ENCODE peak calls at places on chromosomes 16 and 17, in nine cellular contexts. L is heart right ventricle; B is SJCRH30; E is colonic mucosa; N is right lobe of liver; Q is H9; K is adrenal gland; A is CD8-positive, alpha-beta memory T cell; M is PC-9. O is an unnamed sample.

GRCh38 chr16:88451586-88452484 is 1.2 kb upstream of the ZFPM1 start:
- DNase-seq in B (no peak), K (no peak), L (no peak), Q (no peak), N (no peak), E (peak), A (no peak), M (no peak), O (peak)

GRCh38 chr16:75131081-75131480 is 14.5 kb upstream of the LDHD start:
- DNase-seq in M (no peak), L (no peak), B (no peak), K (no peak), E (no peak), Q (no peak), N (no peak), A (no peak), O (no peak)

GRCh38 chr16:82938108-82938507 is 311.3 kb downstream of the CDH13 start:
- DNase-seq in K (no peak), E (no peak), L (no peak), A (no peak), Q (no peak), M (no peak), N (no peak), B (no peak), O (no peak)

GRCh38 chr17:48322060-48322459 is 108.0 kb downstream of the SKAP1 start:
- DNase-seq in E (no peak), L (no peak), N (no peak), A (no peak), B (no peak), Q (no peak), K (no peak), M (no peak), O (peak)

GRCh38 chr17:50080096-50080480 is 15.1 kb upstream of the PDK2 start:
- DNase-seq in M (no peak), L (no peak), N (no peak), E (no peak), Q (no peak), K (no peak), B (no peak), A (no peak), O (no peak)

GRCh38 chr17:34739386-34739785 is 160.0 kb downstream of the TMEM132E start:
- DNase-seq in K (no peak), L (no peak), E (no peak), M (no peak), A (no peak), Q (peak), B (no peak), N (no peak), O (no peak)

GRCh38 chr16:84922351-84923135 is 88.8 kb downstream of the ZDHHC7 start:
- DNase-seq in E (peak), N (peak), M (no peak), L (peak), A (no peak), B (peak), K (peak), Q (no peak), O (no peak)

GRCh38 chr16:57043248-57043647 is 49.1 kb upstream of the CPNE2 start:
- DNase-seq in L (no peak), E (no peak), Q (no peak), K (no peak), A (no peak), N (no peak), M (no peak), B (no peak), O (no peak)

GRCh38 chr16:4217246-4218131 is 24.4 kb downstream of the SRL start:
- DNase-seq in Q (no peak), M (no peak), N (no peak), L (peak), K (no peak), A (no peak), E (peak), B (peak), O (peak)

GRCh38 chr17:9116311-9116820 is 95.1 kb downstream of the NTN1 start:
- DNase-seq in B (no peak), Q (no peak), A (no peak), M (no peak), L (no peak), E (no peak), N (no peak), K (no peak), O (no peak)

GRCh38 chr17:20028436-20028835 is 19.3 kb downstream of the SPECC1 start:
- DNase-seq in E (no peak), N (no peak), Q (no peak), B (no peak), L (no peak), M (no peak), A (no peak), K (no peak), O (no peak)

GRCh38 chr16:28898942-28899341 is 20.7 kb downstream of the ATP2A1 start:
- DNase-seq in Q (no peak), A (no peak), M (no peak), B (no peak), K (no peak), L (no peak), E (no peak), N (no peak), O (no peak)

GRCh38 chr16:4639899-4640509 is 15.4 kb downstream of the MGRN1 start:
- DNase-seq in N (no peak), K (peak), B (no peak), Q (no peak), E (no peak), L (no peak), M (no peak), A (no peak), O (no peak)

GRCh38 chr16:65497571-65497970 is 375.7 kb upstream of the CDH11 start:
- DNase-seq in Q (no peak), E (no peak), A (no peak), N (no peak), M (no peak), L (no peak), B (no peak), K (no peak), O (no peak)

GRCh38 chr17:47253541-47254402 is at the start of gene ITGB3:
- DNase-seq in L (peak), B (peak), M (peak), N (peak), A (peak), K (peak), Q (peak), E (peak), O (peak)

GRCh38 chr17:79388556-79389295 is 222.1 kb downstream of the RBFOX3 start:
- DNase-seq in B (peak), E (peak), N (peak), K (peak), M (peak), L (peak), Q (peak), A (no peak), O (peak)

GRCh38 chr17:44795421-44795820 is 34.7 kb downstream of the GJC1 start:
- DNase-seq in E (no peak), M (no peak), K (no peak), A (no peak), L (no peak), B (no peak), Q (no peak), N (no peak), O (no peak)

DNA sequence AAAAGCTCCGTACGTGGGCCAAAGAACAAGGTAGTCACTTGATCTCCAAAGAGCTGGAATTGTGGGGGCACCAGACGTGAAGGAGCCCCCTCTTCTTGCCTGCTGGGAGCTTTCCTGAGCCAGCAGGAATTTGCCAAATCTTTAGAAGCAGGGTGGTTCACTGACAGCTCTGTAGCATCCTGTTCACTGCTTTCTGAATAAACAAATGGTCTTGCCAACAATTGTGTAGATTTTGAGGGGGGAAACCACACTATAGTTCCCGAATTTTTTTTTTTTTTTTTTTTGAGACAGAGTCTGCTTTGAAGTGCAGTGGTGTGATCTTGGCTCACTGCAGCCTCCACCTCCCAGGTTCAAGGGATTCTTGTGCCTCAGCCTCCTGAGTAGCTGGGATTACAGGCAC is 7.1 kb upstream of the TMIGD1 start:
- DNase-seq in A (no peak), M (no peak), E (no peak), L (peak), N (no peak), K (no peak), B (no peak), Q (no peak), O (no peak)
- H3K27ac ChIP-seq in A (no peak), M (peak), E (peak), L (peak), N (peak), K (peak), B (no peak), Q (no peak), O (no peak)

DNA sequence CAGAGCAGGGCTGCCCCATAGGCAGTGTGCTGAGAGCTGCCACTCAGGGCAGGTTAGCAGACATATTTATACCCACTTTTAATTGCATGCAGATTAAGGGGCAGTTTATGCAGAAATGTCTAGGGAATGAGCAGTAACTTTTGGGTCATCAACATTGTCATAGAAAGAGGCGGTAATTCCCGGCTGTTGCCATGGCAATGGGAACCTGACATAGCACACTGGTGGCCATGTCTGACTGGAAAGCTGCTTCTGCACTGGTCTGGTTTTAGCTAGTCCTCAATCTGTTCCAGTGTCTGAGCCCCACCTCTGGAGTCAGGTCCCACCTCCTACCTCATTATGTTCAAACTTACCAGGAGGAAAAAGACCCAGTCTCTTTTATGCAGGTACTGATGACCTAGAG is 31.5 kb upstream of the TNRC6C start:
- DNase-seq in A (no peak), K (no peak), B (no peak), M (no peak), N (no peak), L (no peak), E (no peak), Q (no peak), O (no peak)
- H3K27ac ChIP-seq in A (no peak), K (no peak), B (no peak), M (no peak), N (no peak), L (no peak), E (no peak), Q (no peak), O (no peak)

DNA sequence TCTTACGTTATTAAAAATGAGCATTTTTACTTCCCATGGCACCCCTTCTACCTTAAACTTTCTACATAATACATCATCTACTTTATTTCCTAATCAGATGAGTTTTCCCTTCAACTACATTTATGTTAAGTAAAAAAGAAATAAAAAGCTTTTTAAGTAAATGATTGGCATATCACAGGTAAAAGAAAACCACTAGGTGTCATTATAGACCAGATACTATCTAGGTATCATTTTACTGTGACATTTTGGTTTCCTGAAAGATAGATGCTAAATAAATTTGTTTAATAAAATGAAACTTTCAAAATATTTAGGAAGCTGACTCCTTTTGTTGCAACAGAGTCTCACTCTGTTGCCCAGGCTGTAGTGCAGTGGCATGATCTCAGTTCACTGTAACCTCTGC is 3.8 kb upstream of the CMTM1 start:
- DNase-seq in A (peak), B (no peak), Q (no peak), E (no peak), N (no peak), L (no peak), M (no peak), K (no peak), O (no peak)
- H3K27ac ChIP-seq in A (no peak), B (no peak), Q (no peak), E (no peak), N (no peak), L (no peak), M (no peak), K (no peak), O (no peak)

GRCh38 chr17:38575781-38576180 is 30.0 kb downstream of the SRCIN1 start:
- DNase-seq in K (no peak), M (no peak), B (no peak), Q (no peak), A (no peak), L (no peak), E (no peak), N (no peak), O (no peak)
- H3K27ac ChIP-seq in K (no peak), M (no peak), B (no peak), Q (no peak), A (no peak), L (no peak), E (no peak), N (no peak), O (no peak)

GRCh38 chr17:66835476-66835875 is 559 bp downstream of the CACNG5 start:
- DNase-seq in B (no peak), M (no peak), A (no peak), E (no peak), L (no peak), N (no peak), K (no peak), Q (no peak), O (no peak)

GRCh38 chr17:66836063-66837005 is 1.4 kb downstream of the CACNG5 start:
- DNase-seq in B (no peak), M (no peak), Q (no peak), K (no peak), E (no peak), A (no peak), N (no peak), L (no peak), O (no peak)

GRCh38 chr17:66837883-66838665 is 3.2 kb downstream of the CACNG5 start:
- DNase-seq in E (no peak), B (no peak), M (no peak), L (no peak), Q (no peak), A (no peak), K (no peak), N (no peak), O (no peak)

GRCh38 chr17:66834919-66835454 is at the start of gene CACNG5:
- DNase-seq in M (no peak), N (no peak), L (no peak), Q (peak), B (no peak), K (no peak), E (no peak), A (no peak), O (peak)

GRCh38 chr17:66837226-66837625 is 2.3 kb downstream of the CACNG5 start:
- DNase-seq in L (no peak), E (no peak), Q (no peak), B (no peak), N (no peak), K (no peak), A (no peak), M (no peak), O (no peak)
- H3K27ac ChIP-seq in L (no peak), E (no peak), Q (no peak), B (no peak), N (no peak), K (no peak), A (no peak), M (no peak), O (no peak)

GRCh38 chr17:10728331-10728730 is 1.5 kb downstream of the TMEM220 start:
- DNase-seq in A (no peak), B (no peak), K (no peak), N (no peak), M (no peak), L (no peak), Q (no peak), E (no peak), O (no peak)
- H3K27ac ChIP-seq in A (no peak), B (no peak), K (no peak), N (no peak), M (no peak), L (no peak), Q (no peak), E (no peak), O (no peak)

GRCh38 chr17:42340691-42341127 is 47.5 kb downstream of the STAT3 start:
- DNase-seq in L (no peak), A (no peak), K (no peak), N (no peak), B (no peak), M (no peak), E (no peak), Q (no peak), O (no peak)

GRCh38 chr17:42342242-42343008 is 45.8 kb downstream of the STAT3 start:
- DNase-seq in M (no peak), B (peak), A (no peak), K (peak), E (no peak), Q (no peak), N (no peak), L (no peak), O (no peak)

GRCh38 chr17:42345396-42346078 is 42.7 kb downstream of the STAT3 start:
- DNase-seq in K (peak), E (no peak), N (no peak), Q (no peak), M (no peak), B (no peak), L (no peak), A (no peak), O (no peak)

GRCh38 chr17:42339221-42339620 is 49.0 kb downstream of the STAT3 start:
- DNase-seq in L (no peak), K (no peak), N (no peak), A (no peak), E (no peak), B (no peak), Q (no peak), M (no peak), O (no peak)

DNA sequence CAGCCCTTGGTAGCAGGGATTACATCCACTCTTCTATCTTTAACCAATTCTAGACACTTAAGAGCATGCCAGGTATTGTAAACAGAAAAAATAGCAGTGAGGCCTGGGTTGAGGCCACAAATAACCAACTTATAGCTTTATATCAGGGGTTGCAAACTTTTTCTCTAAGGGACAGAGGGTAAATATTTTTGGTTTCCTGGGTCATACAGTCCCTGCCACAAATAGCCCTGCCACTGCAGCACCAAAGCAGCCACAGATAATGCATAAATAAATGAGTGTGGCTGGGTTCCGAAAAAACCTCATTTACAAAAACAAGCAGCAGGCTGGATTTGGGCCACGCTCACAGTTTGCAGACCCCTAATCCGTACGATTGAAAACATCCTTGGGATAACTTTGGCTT is 46.7 kb downstream of the STAT3 start:
- DNase-seq in Q (no peak), K (no peak), A (no peak), L (no peak), B (no peak), E (no peak), M (no peak), N (no peak), O (no peak)
- H3K27ac ChIP-seq in Q (no peak), K (no peak), A (no peak), L (peak), B (peak), E (no peak), M (peak), N (no peak), O (no peak)

O was measured in A673.